ENCODE peak calls at places on chromosomes 7 and 10, in nine cellular contexts. H is neural crest cell; U is EL; A is lung microvascular endothelial cell; E is fibroblast of lung; Q is MM.1S; X is effector memory CD4-positive, alpha-beta T cell; N is stimulated activated CD4-positive, alpha-beta T cell treated with anti-CD3 and anti-CD28 coated beads, TNF-alpha, amount 100 ng/mL, for 4 hours; W is activated T-cell treated with anti-CD3 and anti-CD28 coated beads, Interleukin-2, amount 50 U/mL, for 72 hours. O is an unnamed sample.
A peak's percentile ranks its signal among the peaks of the same experiment; 100 is the strongest.

GRCh38 chr10:21961847-21962246 is 41.7 kb downstream of the DNAJC1 start:
- DNase-seq in H (no peak), U (no peak), A (no peak), E (no peak), Q (no peak), X (no peak), N (no peak), W (no peak), O (no peak)

GRCh38 chr10:78210976-78211375 is 177.3 kb downstream of the RPS24 start:
- DNase-seq in H (no peak), U (no peak), A (no peak), E (no peak), Q (no peak), X (no peak), N (no peak), W (no peak), O (no peak)

GRCh38 chr7:50584386-50584785 is 19.2 kb upstream of the DDC start:
- DNase-seq in H (no peak), U (no peak), A (no peak), E (no peak), Q (no peak), X (no peak), N (no peak), W (no peak), O (no peak)

GRCh38 chr10:385571-386300 is 250.5 kb downstream of the ZMYND11 start:
- DNase-seq in H (no peak), U (no peak), A (no peak), E (no peak), Q (no peak), X (no peak), N (no peak), W (no peak), O (no peak)

GRCh38 chr10:111993321-111993720 is 190.2 kb downstream of the GPAM start:
- DNase-seq in H (no peak), U (no peak), A (no peak), E (no peak), Q (no peak), X (no peak), N (no peak), W (no peak), O (no peak)

GRCh38 chr10:110174201-110174600 is 33.2 kb upstream of the MXI1 start:
- DNase-seq in H (no peak), U (no peak), A (no peak), E (no peak), Q (no peak), X (no peak), N (no peak), W (no peak), O (no peak)

GRCh38 chr7:3234051-3234450 is 67.0 kb upstream of the SDK1 start:
- DNase-seq in H (no peak), U (no peak), A (no peak), E (no peak), Q (no peak), X (no peak), N (no peak), W (no peak), O (no peak)

GRCh38 chr7:135704074-135704473 is 23.9 kb downstream of the SLC13A4 start:
- DNase-seq in H (no peak), U (no peak), A (no peak), E (no peak), Q (no peak), X (no peak), N (no peak), W (peak; percentile 11), O (no peak)

GRCh38 chr7:127251458-127252379 is 1.0 kb downstream of the GRM8 start:
- DNase-seq in H (peak; percentile 6), U (no peak), A (no peak), E (no peak), Q (peak; percentile 61), X (no peak), N (no peak), W (peak; percentile 30), O (peak; percentile 32)

GRCh38 chr10:29922226-29922625 is 137.2 kb downstream of the JCAD start:
- DNase-seq in H (no peak), U (no peak), A (no peak), E (no peak), Q (no peak), X (no peak), N (no peak), W (no peak), O (no peak)

GRCh38 chr7:106102387-106102966 is 9.6 kb downstream of the SYPL1 start:
- DNase-seq in H (no peak), U (no peak), A (no peak), E (peak; percentile 18), Q (no peak), X (no peak), N (no peak), W (no peak), O (no peak)

GRCh38 chr7:69739906-69740545 is 141.8 kb downstream of the AUTS2 start:
- DNase-seq in H (no peak), U (no peak), A (no peak), E (peak; percentile 72), Q (no peak), X (no peak), N (no peak), W (no peak), O (no peak)

GRCh38 chr10:24723788-24724380 is at the start of gene ARHGAP21:
- DNase-seq in H (peak; percentile 45), U (peak; percentile 83), A (peak; percentile 53), E (peak; percentile 77), Q (peak; percentile 51), X (peak; percentile 23), N (no peak), W (peak; percentile 55), O (peak; percentile 55)

GRCh38 chr7:142231716-142232115 is 26.1 kb downstream of the PRSS58 start:
- DNase-seq in H (peak; percentile 3), U (no peak), A (no peak), E (peak; percentile 1), Q (no peak), X (no peak), N (no peak), W (no peak), O (peak; percentile 8)

GRCh38 chr10:114306116-114306973 is 67.3 kb downstream of the VWA2 start:
- DNase-seq in H (no peak), U (peak; percentile 98), A (no peak), E (peak; percentile 99), Q (no peak), X (no peak), N (no peak), W (no peak), O (no peak)

O was measured in neuronal stem cell.